ENCODE peak calls at places on chromosomes 16 and 17, in ten cellular contexts. One of them, this sample, is unnamed.

GRCh38 chr17:80959330-80960036 is 32.2 kb upstream of the CHMP6 start:
- DNase-seq in adrenal gland: peak; percentile 77
- DNase-seq in upper lobe of left lung: no peak
- DNase-seq in HCT116: no peak
- DNase-seq in cardiac muscle cell: no peak
- DNase-seq in ascending aorta: peak; percentile 81
- DNase-seq in esophagus squamous epithelium: no peak
- DNase-seq in heart right ventricle: peak; percentile 86
- DNase-seq in effector memory CD4-positive, alpha-beta T cell: no peak
- DNase-seq in left lung: peak; percentile 72
- DNase-seq in this sample: no peak

GRCh38 chr16:10776280-10776679 is 32.6 kb downstream of the NUBP1 start:
- DNase-seq in effector memory CD4-positive, alpha-beta T cell: no peak
- DNase-seq in upper lobe of left lung: no peak
- DNase-seq in esophagus squamous epithelium: no peak
- DNase-seq in cardiac muscle cell: no peak
- DNase-seq in left lung: no peak
- DNase-seq in ascending aorta: no peak
- DNase-seq in HCT116: no peak
- DNase-seq in adrenal gland: no peak
- DNase-seq in heart right ventricle: no peak
- DNase-seq in this sample: no peak

GRCh38 chr16:49524578-49525315 is 151.1 kb downstream of the C16orf78 start:
- DNase-seq in HCT116: no peak
- DNase-seq in effector memory CD4-positive, alpha-beta T cell: no peak
- DNase-seq in esophagus squamous epithelium: no peak
- DNase-seq in cardiac muscle cell: no peak
- DNase-seq in ascending aorta: no peak
- DNase-seq in upper lobe of left lung: no peak
- DNase-seq in heart right ventricle: no peak
- DNase-seq in adrenal gland: no peak
- DNase-seq in left lung: no peak
- DNase-seq in this sample: no peak

GRCh38 chr16:85948870-85949269 is 49.9 kb downstream of the IRF8 start:
- DNase-seq in adrenal gland: no peak
- DNase-seq in HCT116: no peak
- DNase-seq in ascending aorta: no peak
- DNase-seq in effector memory CD4-positive, alpha-beta T cell: no peak
- DNase-seq in left lung: no peak
- DNase-seq in upper lobe of left lung: no peak
- DNase-seq in cardiac muscle cell: no peak
- DNase-seq in heart right ventricle: no peak
- DNase-seq in esophagus squamous epithelium: no peak
- DNase-seq in this sample: no peak

GRCh38 chr17:2312736-2313135 is 9.0 kb downstream of the SRR start:
- DNase-seq in esophagus squamous epithelium: no peak
- DNase-seq in adrenal gland: no peak
- DNase-seq in heart right ventricle: no peak
- DNase-seq in upper lobe of left lung: no peak
- DNase-seq in cardiac muscle cell: no peak
- DNase-seq in effector memory CD4-positive, alpha-beta T cell: no peak
- DNase-seq in ascending aorta: no peak
- DNase-seq in HCT116: no peak
- DNase-seq in left lung: no peak
- DNase-seq in this sample: no peak

GRCh38 chr17:74379495-74380085 is 12.3 kb downstream of the GPR142 start:
- DNase-seq in left lung: peak; percentile 98
- DNase-seq in upper lobe of left lung: peak; percentile 93
- DNase-seq in effector memory CD4-positive, alpha-beta T cell: peak; percentile 74
- DNase-seq in ascending aorta: peak; percentile 63
- DNase-seq in esophagus squamous epithelium: peak; percentile 44
- DNase-seq in heart right ventricle: peak; percentile 96
- DNase-seq in adrenal gland: peak; percentile 91
- DNase-seq in cardiac muscle cell: peak; percentile 92
- DNase-seq in HCT116: peak; percentile 69
- DNase-seq in this sample: peak; percentile 91

GRCh38 chr17:50562266-50563094 is 2.0 kb downstream of the CACNA1G start:
- DNase-seq in ascending aorta: no peak
- DNase-seq in upper lobe of left lung: no peak
- DNase-seq in heart right ventricle: no peak
- DNase-seq in HCT116: no peak
- DNase-seq in effector memory CD4-positive, alpha-beta T cell: no peak
- DNase-seq in cardiac muscle cell: no peak
- DNase-seq in esophagus squamous epithelium: no peak
- DNase-seq in left lung: no peak
- DNase-seq in adrenal gland: no peak
- DNase-seq in this sample: no peak

GRCh38 chr17:4199818-4200402 is 56.9 kb downstream of the CYB5D2 start:
- DNase-seq in HCT116: peak; percentile 18
- DNase-seq in heart right ventricle: no peak
- DNase-seq in adrenal gland: no peak
- DNase-seq in ascending aorta: no peak
- DNase-seq in upper lobe of left lung: no peak
- DNase-seq in left lung: no peak
- DNase-seq in cardiac muscle cell: peak; percentile 44
- DNase-seq in effector memory CD4-positive, alpha-beta T cell: no peak
- DNase-seq in esophagus squamous epithelium: no peak
- DNase-seq in this sample: no peak

GRCh38 chr17:57892146-57892819 is 42.4 kb upstream of the MRPS23 start:
- DNase-seq in upper lobe of left lung: peak; percentile 95
- DNase-seq in cardiac muscle cell: peak; percentile 83
- DNase-seq in ascending aorta: peak; percentile 70
- DNase-seq in HCT116: peak; percentile 81
- DNase-seq in effector memory CD4-positive, alpha-beta T cell: peak; percentile 56
- DNase-seq in adrenal gland: peak; percentile 93
- DNase-seq in esophagus squamous epithelium: peak; percentile 33
- DNase-seq in heart right ventricle: peak; percentile 90
- DNase-seq in left lung: peak; percentile 96
- DNase-seq in this sample: peak; percentile 93

GRCh38 chr16:25691519-25692091 is at the start of gene HS3ST4:
- DNase-seq in HCT116: no peak
- DNase-seq in effector memory CD4-positive, alpha-beta T cell: no peak
- DNase-seq in heart right ventricle: no peak
- DNase-seq in cardiac muscle cell: peak; percentile 71
- DNase-seq in left lung: peak; percentile 58
- DNase-seq in adrenal gland: no peak
- DNase-seq in ascending aorta: no peak
- DNase-seq in esophagus squamous epithelium: no peak
- DNase-seq in upper lobe of left lung: no peak
- DNase-seq in this sample: peak; percentile 64

GRCh38 chr16:84725481-84726078 is 25.8 kb downstream of the USP10 start:
- DNase-seq in effector memory CD4-positive, alpha-beta T cell: no peak
- DNase-seq in upper lobe of left lung: no peak
- DNase-seq in adrenal gland: no peak
- DNase-seq in ascending aorta: no peak
- DNase-seq in left lung: no peak
- DNase-seq in HCT116: no peak
- DNase-seq in heart right ventricle: no peak
- DNase-seq in cardiac muscle cell: no peak
- DNase-seq in esophagus squamous epithelium: no peak
- DNase-seq in this sample: no peak

GRCh38 chr17:19378416-19379293 is at the start of gene MAPK7:
- DNase-seq in left lung: peak; percentile 82
- DNase-seq in HCT116: no peak
- DNase-seq in effector memory CD4-positive, alpha-beta T cell: no peak
- DNase-seq in ascending aorta: no peak
- DNase-seq in adrenal gland: no peak
- DNase-seq in heart right ventricle: peak; percentile 30
- DNase-seq in esophagus squamous epithelium: no peak
- DNase-seq in upper lobe of left lung: no peak
- DNase-seq in cardiac muscle cell: no peak
- DNase-seq in this sample: no peak

GRCh38 chr17:43834106-43834505 is 1.2 kb upstream of the MPP3 start:
- DNase-seq in ascending aorta: no peak
- DNase-seq in cardiac muscle cell: no peak
- DNase-seq in esophagus squamous epithelium: no peak
- DNase-seq in left lung: no peak
- DNase-seq in HCT116: no peak
- DNase-seq in upper lobe of left lung: no peak
- DNase-seq in adrenal gland: no peak
- DNase-seq in effector memory CD4-positive, alpha-beta T cell: no peak
- DNase-seq in heart right ventricle: no peak
- DNase-seq in this sample: no peak

GRCh38 chr17:75271955-75272847 is 1.2 kb upstream of the MIF4GD start:
- DNase-seq in effector memory CD4-positive, alpha-beta T cell: no peak
- DNase-seq in ascending aorta: no peak
- DNase-seq in upper lobe of left lung: no peak
- DNase-seq in adrenal gland: peak; percentile 73
- DNase-seq in esophagus squamous epithelium: no peak
- DNase-seq in HCT116: no peak
- DNase-seq in heart right ventricle: peak; percentile 70
- DNase-seq in left lung: no peak
- DNase-seq in cardiac muscle cell: no peak
- DNase-seq in this sample: peak; percentile 40

GRCh38 chr17:55661963-55662834 is 60.5 kb downstream of the TMEM100 start:
- DNase-seq in upper lobe of left lung: no peak
- DNase-seq in esophagus squamous epithelium: no peak
- DNase-seq in ascending aorta: no peak
- DNase-seq in cardiac muscle cell: no peak
- DNase-seq in adrenal gland: no peak
- DNase-seq in HCT116: no peak
- DNase-seq in left lung: no peak
- DNase-seq in effector memory CD4-positive, alpha-beta T cell: no peak
- DNase-seq in heart right ventricle: no peak
- DNase-seq in this sample: no peak
- H3K4me1 ChIP-seq in upper lobe of left lung: peaks cover 3% of the 10 kb centered on the region
- H3K4me1 ChIP-seq in esophagus squamous epithelium: peaks cover 16% of the 10 kb centered on the region
- H3K4me1 ChIP-seq in ascending aorta: no peaks in the 10 kb centered on the region
- H3K4me1 ChIP-seq in cardiac muscle cell: peaks cover 18% of the 10 kb centered on the region
- H3K4me1 ChIP-seq in adrenal gland: no peaks in the 10 kb centered on the region
- H3K4me1 ChIP-seq in HCT116: no peaks in the 10 kb centered on the region
- H3K4me1 ChIP-seq in left lung: no peaks in the 10 kb centered on the region
- H3K4me1 ChIP-seq in effector memory CD4-positive, alpha-beta T cell: no peaks in the 10 kb centered on the region
- H3K4me1 ChIP-seq in heart right ventricle: no peaks in the 10 kb centered on the region
- H3K4me1 ChIP-seq in this sample: no peaks in the 10 kb centered on the region

GRCh38 chr17:27384261-27384701 is 72.0 kb upstream of the KSR1 start:
- DNase-seq in heart right ventricle: peak; percentile 61
- DNase-seq in ascending aorta: peak; percentile 60
- DNase-seq in HCT116: no peak
- DNase-seq in left lung: no peak
- DNase-seq in effector memory CD4-positive, alpha-beta T cell: no peak
- DNase-seq in cardiac muscle cell: no peak
- DNase-seq in esophagus squamous epithelium: no peak
- DNase-seq in upper lobe of left lung: no peak
- DNase-seq in adrenal gland: peak; percentile 86
- DNase-seq in this sample: peak; percentile 86
- H3K27ac ChIP-seq in heart right ventricle: no peak overlapping the region
- H3K27ac ChIP-seq in ascending aorta: peak overlapping the region; percentile 62
- H3K27ac ChIP-seq in HCT116: no peak overlapping the region
- H3K27ac ChIP-seq in left lung: no peak overlapping the region
- H3K27ac ChIP-seq in effector memory CD4-positive, alpha-beta T cell: no peak overlapping the region
- H3K27ac ChIP-seq in cardiac muscle cell: no peak overlapping the region
- H3K27ac ChIP-seq in esophagus squamous epithelium: no peak overlapping the region
- H3K27ac ChIP-seq in upper lobe of left lung: no peak overlapping the region
- H3K27ac ChIP-seq in adrenal gland: no peak overlapping the region
- H3K27ac ChIP-seq in this sample: no peak overlapping the region

DNA sequence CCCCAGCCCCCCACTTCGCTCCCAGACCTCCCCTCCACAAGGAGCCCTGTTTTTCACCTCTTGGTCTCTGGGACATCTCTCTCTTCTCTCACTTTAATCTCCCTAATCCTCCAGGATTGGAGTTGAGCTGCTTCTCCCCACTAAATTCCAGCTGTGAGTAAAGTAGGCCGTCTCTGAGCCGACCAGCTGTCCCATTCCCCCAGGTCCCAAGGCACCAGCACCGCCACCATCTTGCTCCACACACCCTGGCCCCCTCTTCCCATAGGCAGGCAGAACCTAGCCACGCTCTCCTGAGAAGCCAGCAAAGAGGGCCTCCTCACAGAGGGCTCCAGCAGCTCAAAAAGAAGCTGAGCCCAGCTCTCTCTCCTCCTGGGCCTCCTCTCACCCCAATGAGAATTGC is 862 bp downstream of the DLG4 start:
- DNase-seq in cardiac muscle cell: no peak
- DNase-seq in ascending aorta: no peak
- DNase-seq in HCT116: no peak
- DNase-seq in upper lobe of left lung: no peak
- DNase-seq in esophagus squamous epithelium: no peak
- DNase-seq in adrenal gland: no peak
- DNase-seq in heart right ventricle: no peak
- DNase-seq in effector memory CD4-positive, alpha-beta T cell: no peak
- DNase-seq in left lung: no peak
- DNase-seq in this sample: peak; percentile 48
- H3K4me1 ChIP-seq in cardiac muscle cell: peaks cover 32% of the 10 kb centered on the region
- H3K4me1 ChIP-seq in ascending aorta: peaks cover 23% of the 10 kb centered on the region
- H3K4me1 ChIP-seq in HCT116: peaks cover 14% of the 10 kb centered on the region
- H3K4me1 ChIP-seq in upper lobe of left lung: peaks cover 68% of the 10 kb centered on the region
- H3K4me1 ChIP-seq in esophagus squamous epithelium: peaks cover 97% of the 10 kb centered on the region
- H3K4me1 ChIP-seq in adrenal gland: peaks cover 44% of the 10 kb centered on the region
- H3K4me1 ChIP-seq in heart right ventricle: peaks cover 39% of the 10 kb centered on the region
- H3K4me1 ChIP-seq in effector memory CD4-positive, alpha-beta T cell: peaks cover 37% of the 10 kb centered on the region
- H3K4me1 ChIP-seq in left lung: peaks cover 22% of the 10 kb centered on the region
- H3K4me1 ChIP-seq in this sample: peaks cover 14% of the 10 kb centered on the region

DNA sequence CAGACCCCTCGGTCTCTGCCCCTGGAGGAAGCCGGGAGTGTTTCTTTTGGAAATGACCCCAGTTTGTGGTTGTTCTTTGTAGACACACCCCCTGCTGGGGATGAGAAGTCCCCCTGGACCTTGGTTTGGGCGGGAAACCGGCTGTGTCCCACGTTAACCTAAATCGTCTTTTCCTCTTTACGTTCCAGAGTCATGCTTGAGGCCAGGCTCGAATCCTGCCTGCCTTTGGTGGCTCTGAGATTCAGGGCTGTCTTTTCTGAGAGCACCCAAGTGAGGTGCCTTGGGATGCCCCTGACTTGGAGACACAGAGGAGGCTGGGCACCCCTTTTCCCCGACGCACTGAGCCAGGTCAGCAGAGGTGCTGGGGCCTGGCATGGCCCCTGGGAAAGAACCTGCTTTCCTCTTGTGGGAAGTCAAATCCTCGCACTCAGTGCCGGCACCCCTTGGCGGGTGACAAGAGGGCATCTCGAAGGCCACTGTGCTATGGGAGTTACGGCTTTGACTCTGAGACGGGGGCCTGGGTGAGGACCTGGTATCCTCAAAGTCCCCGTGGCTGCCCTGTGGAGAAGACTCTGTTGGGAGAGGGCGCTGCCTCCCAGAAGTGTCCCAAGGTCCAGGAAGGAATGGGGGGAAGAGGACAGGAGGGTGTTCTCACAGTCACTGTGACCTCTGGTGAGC is 116.8 kb downstream of the METRNL start:
- DNase-seq in ascending aorta: peak; percentile 7
- DNase-seq in esophagus squamous epithelium: no peak
- DNase-seq in adrenal gland: no peak
- DNase-seq in cardiac muscle cell: no peak
- DNase-seq in effector memory CD4-positive, alpha-beta T cell: no peak
- DNase-seq in upper lobe of left lung: peak; percentile 19
- DNase-seq in left lung: peak; percentile 41
- DNase-seq in heart right ventricle: no peak
- DNase-seq in HCT116: no peak
- DNase-seq in this sample: no peak
- H3K27ac ChIP-seq in ascending aorta: peak overlapping the region; percentile 78
- H3K27ac ChIP-seq in esophagus squamous epithelium: peak overlapping the region; percentile 59
- H3K27ac ChIP-seq in adrenal gland: no peak overlapping the region
- H3K27ac ChIP-seq in cardiac muscle cell: no peak overlapping the region
- H3K27ac ChIP-seq in effector memory CD4-positive, alpha-beta T cell: no peak overlapping the region
- H3K27ac ChIP-seq in upper lobe of left lung: no peak overlapping the region
- H3K27ac ChIP-seq in left lung: no peak overlapping the region
- H3K27ac ChIP-seq in heart right ventricle: peak overlapping the region; percentile 41
- H3K27ac ChIP-seq in HCT116: no peak overlapping the region
- H3K27ac ChIP-seq in this sample: no peak overlapping the region

GRCh38 chr17:49315974-49316570 is 46.0 kb downstream of the ZNF652 start:
- DNase-seq in upper lobe of left lung: no peak
- DNase-seq in HCT116: no peak
- DNase-seq in ascending aorta: no peak
- DNase-seq in left lung: no peak
- DNase-seq in esophagus squamous epithelium: no peak
- DNase-seq in effector memory CD4-positive, alpha-beta T cell: no peak
- DNase-seq in cardiac muscle cell: no peak
- DNase-seq in heart right ventricle: no peak
- DNase-seq in adrenal gland: no peak
- DNase-seq in this sample: no peak
- H3K4me1 ChIP-seq in upper lobe of left lung: peaks cover 14% of the 10 kb centered on the region
- H3K4me1 ChIP-seq in HCT116: no peaks in the 10 kb centered on the region
- H3K4me1 ChIP-seq in ascending aorta: peaks cover 8% of the 10 kb centered on the region
- H3K4me1 ChIP-seq in left lung: peaks cover 2% of the 10 kb centered on the region
- H3K4me1 ChIP-seq in esophagus squamous epithelium: peaks cover 19% of the 10 kb centered on the region
- H3K4me1 ChIP-seq in effector memory CD4-positive, alpha-beta T cell: peaks cover 3% of the 10 kb centered on the region
- H3K4me1 ChIP-seq in cardiac muscle cell: no peaks in the 10 kb centered on the region
- H3K4me1 ChIP-seq in heart right ventricle: no peaks in the 10 kb centered on the region
- H3K4me1 ChIP-seq in adrenal gland: peaks cover 5% of the 10 kb centered on the region
- H3K4me1 ChIP-seq in this sample: peaks cover 4% of the 10 kb centered on the region